ENCODE peak calls at places on chromosomes 3 and 15, in eight cellular contexts. R, D, G, V, Z, N, C and E are unnamed samples.
A peak's percentile ranks its signal among the peaks of the same experiment; 100 is the strongest.

GRCh38 chr3:128277378-128278049 is 124.2 kb downstream of the EEFSEC start:
- DNase-seq in R (no peak), Z (no peak), V (no peak), N (no peak), G (no peak), D (no peak), C (peak; percentile 49), E (no peak)

GRCh38 chr3:160134964-160135363 is 90.3 kb upstream of the C3orf80 start:
- DNase-seq in R (no peak), N (no peak), Z (no peak), V (no peak), D (peak; percentile 89), G (no peak), C (no peak), E (no peak)

GRCh38 chr15:36363335-36363734 is 216.1 kb upstream of the CDIN1 start:
- DNase-seq in C (no peak), N (no peak), D (no peak), Z (no peak), R (peak; percentile 33), V (no peak), G (no peak), E (peak; percentile 15)

GRCh38 chr3:193885832-193886231 is 250.1 kb upstream of the HES1 start:
- DNase-seq in R (no peak), D (no peak), G (no peak), V (no peak), Z (peak; percentile 73), C (no peak), N (no peak), E (peak; percentile 21)

GRCh38 chr3:9022305-9022985 is 59.2 kb upstream of the RAD18 start:
- DNase-seq in Z (no peak), R (no peak), G (no peak), D (no peak), V (no peak), C (no peak), N (no peak), E (no peak)

GRCh38 chr3:86867990-86868389 is 123.0 kb downstream of the VGLL3 start:
- DNase-seq in C (no peak), Z (no peak), D (no peak), R (no peak), V (no peak), N (no peak), G (no peak), E (no peak)

GRCh38 chr3:15694628-15695027 is 93.1 kb downstream of the BTD start:
- DNase-seq in Z (no peak), G (no peak), V (no peak), R (no peak), D (no peak), C (no peak), N (no peak), E (no peak)

GRCh38 chr15:100461049-100461448 is 67.7 kb downstream of the CERS3 start:
- DNase-seq in G (no peak), N (peak; percentile 3), Z (no peak), V (no peak), C (no peak), R (no peak), D (no peak), E (no peak)

GRCh38 chr3:114635878-114636277 is 342.1 kb downstream of the TIGIT start:
- DNase-seq in G (no peak), V (no peak), Z (no peak), C (no peak), D (no peak), R (no peak), N (no peak), E (no peak)

GRCh38 chr3:58647661-58648141 is 18.9 kb downstream of the FAM3D start:
- DNase-seq in V (no peak), Z (peak; percentile 95), G (no peak), D (no peak), N (no peak), C (no peak), R (no peak), E (no peak)

GRCh38 chr3:192372627-192373026 is 354.7 kb downstream of the FGF12 start:
- DNase-seq in R (no peak), N (no peak), V (no peak), C (no peak), Z (no peak), D (peak; percentile 6), G (no peak), E (no peak)

GRCh38 chr3:5278666-5279065 is 91.2 kb downstream of the EDEM1 start:
- DNase-seq in N (no peak), R (no peak), C (no peak), Z (no peak), G (no peak), D (no peak), V (no peak), E (no peak)

GRCh38 chr3:161386991-161387390 is 15.7 kb upstream of the SPTSSB start:
- DNase-seq in C (no peak), D (no peak), R (no peak), V (no peak), G (no peak), Z (no peak), N (no peak), E (no peak)

DNA sequence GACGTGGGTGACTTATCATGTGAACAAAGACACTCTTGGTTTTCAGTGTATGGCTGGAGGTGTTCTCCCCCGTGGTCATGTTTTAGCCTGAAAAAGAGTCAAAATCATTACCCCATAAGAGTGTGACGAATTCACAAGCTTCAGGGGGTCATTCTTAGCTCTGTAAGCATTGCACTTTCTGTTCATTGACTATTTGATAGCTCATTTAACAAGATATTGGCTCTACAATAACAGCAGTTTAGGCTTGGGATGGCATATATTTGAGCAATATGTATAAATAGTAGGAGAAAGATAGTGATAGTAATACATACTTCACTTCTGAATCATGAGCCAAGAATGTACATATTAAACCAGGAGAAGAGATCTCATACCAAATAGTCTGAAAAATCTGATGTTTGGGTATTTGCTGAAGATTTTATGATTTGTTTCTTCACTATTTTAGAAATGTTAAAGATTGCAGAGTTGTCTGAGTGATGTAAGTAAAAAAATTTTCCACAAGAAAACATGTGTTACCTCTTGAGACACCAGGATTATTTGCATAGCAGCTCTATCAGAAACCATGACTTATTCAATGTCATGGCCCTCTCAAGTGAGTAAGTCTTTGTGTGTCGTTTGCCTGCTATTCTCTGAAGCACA is 996.0 kb downstream of the OTOL1 start:
- DNase-seq in D (no peak), R (no peak), Z (no peak), V (no peak), C (no peak), G (no peak), N (no peak), E (peak; percentile 67)
- TF ChIP-seq MAX in D (no peak), R (no peak), Z (no peak), V (no peak), C (no peak), G (no peak), N (no peak), E (peak; percentile 51)

GRCh38 chr3:13462822-13463221 is 17.3 kb upstream of the HDAC11 start:
- DNase-seq in V (no peak), Z (no peak), N (no peak), D (no peak), G (no peak), R (no peak), C (no peak), E (no peak)
- TF ChIP-seq MAX in V (no peak), Z (no peak), N (no peak), D (no peak), G (no peak), R (no peak), C (no peak), E (no peak)

GRCh38 chr3:154121236-154122095 is at the start of gene ARHGEF26:
- DNase-seq in Z (peak; percentile 84), G (peak; percentile 93), D (peak; percentile 30), R (peak; percentile 60), C (peak; percentile 92), N (no peak), V (peak; percentile 96), E (peak; percentile 83)

GRCh38 chr3:154122912-154123559 is 1.8 kb downstream of the ARHGEF26 start:
- DNase-seq in N (no peak), D (no peak), R (no peak), Z (peak; percentile 50), V (no peak), C (no peak), G (no peak), E (no peak)

GRCh38 chr3:154125378-154126030 is 4.3 kb downstream of the ARHGEF26 start:
- DNase-seq in N (no peak), C (no peak), Z (no peak), D (no peak), G (no peak), R (no peak), V (no peak), E (peak; percentile 19)

GRCh38 chr3:154120903-154121235 is 321 bp upstream of the ARHGEF26 start:
- DNase-seq in R (no peak), Z (no peak), V (no peak), G (no peak), C (no peak), D (no peak), N (no peak), E (no peak)

GRCh38 chr3:154122096-154122911 is 1.1 kb downstream of the ARHGEF26 start:
- DNase-seq in C (peak; percentile 76), N (no peak), D (no peak), G (peak; percentile 51), R (no peak), V (no peak), Z (peak; percentile 19), E (peak; percentile 46)
- TF ChIP-seq MAX in C (no peak), N (no peak), D (no peak), G (peak; percentile 8), R (no peak), V (no peak), Z (no peak), E (no peak)

DNA sequence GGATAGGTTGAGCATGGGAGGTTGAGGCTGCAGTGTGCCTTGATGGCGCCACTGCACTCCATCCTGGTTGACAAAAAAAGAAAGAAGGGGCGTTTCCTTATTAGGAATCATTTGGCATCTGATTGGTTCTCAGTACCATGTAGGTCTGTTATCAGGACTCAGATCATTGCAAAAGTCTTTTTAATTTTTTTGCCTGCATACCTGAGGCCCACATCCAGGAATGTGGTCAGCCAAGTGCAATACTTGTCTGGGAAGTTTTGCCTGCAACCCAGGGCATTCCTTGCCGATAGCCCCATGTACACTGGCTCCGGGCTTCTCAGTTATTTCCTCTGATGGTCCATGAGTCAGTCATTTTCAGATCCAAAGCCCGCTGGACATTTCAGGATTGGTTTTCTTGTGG is 50.1 kb upstream of the CRTC3 start:
- DNase-seq in R (peak; percentile 10), N (no peak), C (no peak), G (no peak), Z (no peak), D (no peak), V (no peak), E (no peak)
- TF ChIP-seq MAX in R (no peak), N (no peak), C (no peak), G (no peak), Z (no peak), D (no peak), V (no peak), E (no peak)

DNA sequence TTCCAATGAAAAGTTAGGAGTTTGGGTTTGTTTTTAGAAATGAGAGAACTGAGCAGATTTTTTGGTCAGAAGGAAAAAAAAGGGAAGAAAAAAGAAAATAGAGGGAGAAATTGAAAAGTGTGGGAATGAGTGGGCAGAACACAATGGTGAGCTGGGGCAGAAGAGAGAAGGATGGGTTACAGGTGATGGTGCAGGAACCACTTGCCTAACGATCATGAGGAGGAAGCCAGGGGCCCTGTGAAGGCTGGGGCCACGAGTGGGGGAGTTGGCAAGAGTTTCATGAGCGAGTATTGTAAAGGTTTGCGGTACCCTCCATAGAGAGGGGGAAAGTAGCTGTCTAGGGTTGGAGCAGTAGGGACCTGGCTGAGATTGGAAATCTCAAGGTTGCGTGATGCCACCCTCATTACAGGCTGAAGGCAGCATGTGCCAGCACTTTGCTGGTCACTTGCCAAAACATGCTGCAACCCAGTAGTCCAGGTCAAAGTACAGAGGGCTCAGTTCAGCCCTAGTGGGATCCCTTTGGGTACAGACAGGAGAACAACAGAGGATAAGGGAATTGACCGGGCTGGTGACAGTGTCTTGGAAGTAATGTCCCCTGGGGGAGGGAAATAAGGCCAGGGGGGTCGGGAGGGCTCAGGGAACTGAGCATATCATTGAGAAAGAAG is 6.6 kb downstream of the IVD start:
- DNase-seq in R (no peak), Z (no peak), G (no peak), V (no peak), D (no peak), C (no peak), N (no peak), E (no peak)
- TF ChIP-seq MAX in R (no peak), Z (no peak), G (no peak), V (no peak), D (no peak), C (no peak), N (no peak), E (no peak)